ENCODE peak calls at places on chromosomes 2 and 18, in eight cellular contexts. Q is fibroblast of mammary gland; F is CD8-positive, alpha-beta T cell; V is tibial artery; C is neuronal stem cell; H is uterus; K is kidney epithelial cell; N is adrenal gland. E is an unnamed sample.

GRCh38 chr2:42905341-42906114 is 113.1 kb upstream of the HAAO start:
- DNase-seq in H (peak), F (no peak), N (no peak), K (no peak), C (no peak), V (no peak), Q (peak), E (no peak)

GRCh38 chr2:147355706-147356105 is 489.1 kb upstream of the ACVR2A start:
- DNase-seq in F (no peak), V (no peak), K (no peak), Q (no peak), C (no peak), H (no peak), N (no peak), E (no peak)

GRCh38 chr2:231298091-231298490 is 97.4 kb upstream of the B3GNT7 start:
- DNase-seq in F (no peak), Q (no peak), H (no peak), C (no peak), N (no peak), K (no peak), V (no peak), E (no peak)

GRCh38 chr2:190972846-190973245 is 41.1 kb downstream of the STAT1 start:
- DNase-seq in Q (peak), V (no peak), N (no peak), C (no peak), K (no peak), H (no peak), F (no peak), E (no peak)

GRCh38 chr2:156333951-156334495 is 1.5 kb upstream of the NR4A2 start:
- DNase-seq in V (peak), K (no peak), F (peak), C (peak), H (peak), Q (peak), N (peak), E (peak)

GRCh38 chr18:45993441-45993840 is 26.3 kb upstream of the EPG5 start:
- DNase-seq in Q (peak), C (no peak), K (peak), N (no peak), V (no peak), H (no peak), F (no peak), E (no peak)

GRCh38 chr2:181354626-181355025 is 102.6 kb upstream of the ITGA4 start:
- DNase-seq in Q (peak), K (peak), N (no peak), F (no peak), C (no peak), V (no peak), H (no peak), E (no peak)

GRCh38 chr2:166375205-166375735 is 474 bp downstream of the SCN9A start:
- DNase-seq in H (no peak), N (no peak), C (no peak), K (no peak), V (no peak), F (no peak), Q (peak), E (no peak)

GRCh38 chr18:58221060-58221725 is 177.2 kb downstream of the NEDD4L start:
- DNase-seq in V (no peak), H (no peak), K (peak), N (no peak), C (no peak), F (no peak), Q (peak), E (no peak)

GRCh38 chr18:70454705-70455322 is 166.0 kb downstream of the SOCS6 start:
- DNase-seq in V (no peak), Q (peak), C (peak), F (no peak), H (no peak), K (peak), N (peak), E (no peak)

GRCh38 chr2:109128466-109129355 is at the start of gene SH3RF3:
- DNase-seq in K (no peak), N (peak), H (peak), Q (peak), C (peak), F (no peak), V (peak), E (peak)

GRCh38 chr2:46487667-46488333 is 8.4 kb downstream of the TMEM247 start:
- DNase-seq in F (no peak), H (peak), C (no peak), V (peak), Q (peak), K (no peak), N (peak), E (peak)

GRCh38 chr2:40256649-40257048 is 195.2 kb downstream of the SLC8A1 start:
- DNase-seq in V (no peak), H (no peak), N (no peak), F (no peak), Q (no peak), C (peak), K (no peak), E (no peak)

GRCh38 chr2:38750793-38751042 is 443 bp downstream of the SRSF7 start:
- DNase-seq in V (peak), N (peak), C (no peak), Q (no peak), K (no peak), H (peak), F (peak), E (peak)

GRCh38 chr2:236656721-236657120 is 87.1 kb downstream of the ACKR3 start:
- DNase-seq in C (no peak), Q (no peak), H (no peak), F (no peak), N (no peak), V (no peak), K (no peak), E (no peak)

GRCh38 chr2:201909961-201910361 is 103.6 kb downstream of the CDK15 start:
- DNase-seq in K (no peak), N (peak), H (no peak), F (no peak), Q (peak), C (no peak), V (no peak), E (no peak)

GRCh38 chr2:172834881-172835280 is 99.2 kb downstream of the RAPGEF4 start:
- DNase-seq in Q (no peak), F (no peak), H (no peak), N (no peak), V (no peak), C (no peak), K (no peak), E (no peak)

GRCh38 chr2:197997083-197997541 is 192.7 kb downstream of the PLCL1 start:
- DNase-seq in H (no peak), Q (no peak), N (no peak), K (no peak), F (no peak), C (no peak), V (no peak), E (no peak)

GRCh38 chr2:1602359-1603010 is 141.8 kb downstream of the PXDN start:
- DNase-seq in N (no peak), V (no peak), C (no peak), Q (no peak), H (no peak), K (no peak), F (no peak), E (no peak)

GRCh38 chr2:20593072-20594034 is 57.5 kb downstream of the HS1BP3 start:
- DNase-seq in N (peak), V (peak), K (peak), F (no peak), C (no peak), Q (peak), H (peak), E (no peak)

GRCh38 chr2:170925923-170926322 is 3.1 kb upstream of the GORASP2 start:
- DNase-seq in Q (no peak), H (no peak), C (no peak), K (no peak), F (no peak), N (no peak), V (no peak), E (no peak)

GRCh38 chr18:77055429-77056310 is 76.9 kb downstream of the MBP start:
- DNase-seq in H (no peak), C (no peak), V (peak), Q (no peak), F (no peak), K (no peak), N (peak), E (no peak)

GRCh38 chr2:130825231-130825971 is 11.3 kb upstream of the ARHGEF4 start:
- DNase-seq in K (no peak), Q (no peak), H (no peak), F (no peak), C (no peak), V (no peak), N (no peak), E (no peak)

GRCh38 chr2:186256540-186256939 is 229.5 kb upstream of the ZC3H15 start:
- DNase-seq in F (no peak), Q (peak), V (no peak), C (peak), K (peak), H (no peak), N (no peak), E (no peak)

GRCh38 chr2:111052621-111053020 is 68.1 kb upstream of the BCL2L11 start:
- DNase-seq in H (no peak), N (no peak), C (no peak), V (no peak), Q (no peak), F (no peak), K (no peak), E (no peak)

GRCh38 chr2:190537765-190538164 is 3.2 kb upstream of the NEMP2 start:
- DNase-seq in N (no peak), Q (no peak), C (no peak), V (no peak), F (no peak), K (no peak), H (no peak), E (no peak)

GRCh38 chr2:15979759-15980604 is 39.6 kb downstream of the MYCN start:
- DNase-seq in K (no peak), Q (no peak), N (no peak), V (no peak), H (no peak), C (peak), F (no peak), E (no peak)

GRCh38 chr2:215031330-215031729 is 107.1 kb downstream of the ABCA12 start:
- DNase-seq in F (no peak), V (no peak), Q (peak), H (no peak), N (no peak), C (no peak), K (no peak), E (no peak)

GRCh38 chr2:208025814-208026184 is 472 bp upstream of the PLEKHM3 start:
- DNase-seq in N (no peak), K (no peak), C (no peak), Q (no peak), V (no peak), H (no peak), F (no peak), E (no peak)

GRCh38 chr2:207320381-207321159 is 154.8 kb upstream of the KLF7 start:
- DNase-seq in H (no peak), V (no peak), Q (peak), C (no peak), K (no peak), F (no peak), N (no peak), E (no peak)

GRCh38 chr2:218816561-218817011 is 15.0 kb downstream of the PRKAG3 start:
- DNase-seq in H (no peak), F (no peak), Q (no peak), C (no peak), V (no peak), K (no peak), N (no peak), E (no peak)

GRCh38 chr2:38444247-38444646 is 67.2 kb upstream of the ATL2 start:
- DNase-seq in Q (peak), V (no peak), K (no peak), H (no peak), N (no peak), C (no peak), F (no peak), E (no peak)

GRCh38 chr18:51029378-51029693 is 677 bp upstream of the SMAD4 start:
- DNase-seq in H (no peak), F (no peak), V (no peak), N (no peak), C (no peak), K (no peak), Q (no peak), E (no peak)

GRCh38 chr18:5238371-5238758 is 41.3 kb upstream of the AKAIN1 start:
- DNase-seq in F (peak), C (no peak), V (no peak), H (peak), Q (peak), K (no peak), N (peak), E (peak)

DNA sequence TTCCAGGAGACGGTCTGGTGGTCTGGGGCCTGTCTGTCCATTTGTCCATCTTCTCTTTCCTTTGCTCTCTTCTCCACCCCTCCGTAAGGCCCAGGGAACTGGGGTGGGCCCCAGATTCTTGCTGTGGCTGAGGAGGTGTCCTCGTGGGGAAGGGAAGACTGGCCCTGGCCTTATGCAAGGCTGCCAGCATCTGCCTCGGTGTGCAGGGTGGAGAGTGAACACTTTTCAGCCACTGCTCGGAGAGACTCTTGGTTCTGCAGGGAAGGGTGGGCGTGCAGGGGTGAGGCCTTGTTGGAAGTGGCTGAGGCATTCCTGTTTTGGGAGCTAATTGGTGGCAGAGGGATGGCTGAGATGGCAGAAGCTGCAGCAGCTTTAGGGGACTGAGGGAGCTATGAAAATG is 23.0 kb downstream of the EMX1 start:
- DNase-seq in K (no peak), N (no peak), C (no peak), V (no peak), Q (no peak), F (no peak), H (no peak), E (no peak)
- H3K4me3 ChIP-seq in K (no peak), N (no peak), C (no peak), V (no peak), Q (no peak), F (no peak), H (no peak), E (no peak)

GRCh38 chr2:239693330-239693729 is 292.5 kb upstream of the HDAC4 start:
- DNase-seq in N (no peak), H (no peak), F (no peak), C (no peak), Q (no peak), V (peak), K (no peak), E (no peak)
- H3K4me3 ChIP-seq in N (no peak), H (no peak), F (no peak), C (no peak), Q (no peak), V (no peak), K (no peak), E (no peak)

GRCh38 chr2:157426477-157426994 is 17.4 kb downstream of the CYTIP start:
- DNase-seq in V (no peak), Q (no peak), N (no peak), C (no peak), K (no peak), H (no peak), F (no peak), E (no peak)
- H3K4me3 ChIP-seq in V (no peak), Q (no peak), N (no peak), C (no peak), K (no peak), H (no peak), F (no peak), E (no peak)

DNA sequence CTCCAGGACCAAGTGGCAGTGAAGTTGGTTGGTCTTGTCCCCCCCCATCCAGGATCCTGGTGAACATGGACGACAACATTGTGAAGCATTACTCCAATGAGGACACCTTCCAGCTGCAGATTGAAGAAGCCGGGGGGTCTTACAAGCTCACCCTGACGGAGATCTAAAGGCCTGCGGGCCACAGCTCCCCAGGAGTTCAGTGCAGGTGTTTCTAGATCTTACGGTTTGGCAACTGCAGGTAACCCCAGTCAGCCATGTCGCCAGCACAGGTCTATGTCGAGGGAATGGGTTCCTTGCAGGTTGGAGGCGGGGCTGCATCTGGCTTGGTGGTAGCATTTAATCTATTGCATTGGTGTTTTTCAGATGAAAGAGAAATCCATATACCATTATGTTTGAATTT is 42.8 kb upstream of the KLF11 start:
- DNase-seq in V (peak), F (no peak), H (no peak), C (no peak), N (no peak), K (no peak), Q (no peak), E (no peak)
- H3K4me3 ChIP-seq in V (no peak), F (no peak), H (no peak), C (no peak), N (no peak), K (no peak), Q (no peak), E (no peak)

DNA sequence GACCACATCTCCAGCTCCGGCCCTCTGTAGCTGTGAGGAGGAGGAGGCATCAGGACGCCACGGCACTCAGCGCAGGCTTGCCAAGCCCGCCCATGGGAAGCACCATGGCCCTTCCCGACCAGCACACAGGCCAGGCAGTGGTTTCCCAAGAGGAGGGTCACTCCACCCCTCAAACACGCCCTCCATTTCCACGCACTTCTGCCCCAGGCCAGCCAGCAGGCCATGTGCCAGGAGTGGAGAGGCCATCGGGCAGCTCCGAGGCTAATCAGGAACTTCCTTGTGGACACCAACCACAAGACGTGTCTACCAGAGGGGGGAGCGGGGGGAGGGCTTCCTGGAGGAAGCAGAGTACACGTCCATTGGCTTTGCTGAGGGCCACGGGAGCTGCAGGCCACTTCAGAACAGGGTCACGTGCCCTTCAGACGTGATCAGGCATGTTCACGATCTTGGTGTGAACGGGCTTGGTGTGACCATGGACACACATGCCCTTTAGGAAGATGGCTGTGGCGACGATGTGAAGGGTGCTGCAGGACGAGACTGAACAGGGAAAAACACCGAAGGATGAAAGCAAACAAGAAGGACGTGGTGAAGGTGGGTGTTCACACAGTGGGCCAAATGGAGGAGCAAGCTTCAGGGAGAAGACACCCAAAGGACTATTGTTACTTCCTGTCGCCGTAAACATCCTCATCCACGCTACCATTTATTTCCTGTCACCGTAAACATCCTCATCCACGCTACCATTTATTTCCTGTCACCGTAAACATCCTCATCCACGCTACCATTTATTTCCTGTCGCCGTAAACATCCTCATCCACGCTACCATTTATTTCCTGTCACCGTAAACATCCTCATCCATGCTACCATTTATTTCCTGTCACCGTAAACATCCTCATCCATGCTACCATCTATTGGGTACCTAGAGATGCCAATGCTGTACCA is 6.5 kb upstream of the MTERF4 start:
- DNase-seq in V (no peak), F (no peak), N (no peak), C (no peak), K (no peak), Q (no peak), H (no peak), E (no peak)
- H3K4me3 ChIP-seq in V (no peak), F (peak), N (no peak), C (no peak), K (no peak), Q (no peak), H (no peak), E (no peak)

GRCh38 chr2:27765621-27766286 is 5.8 kb upstream of the MRPL33 start:
- DNase-seq in C (no peak), N (peak), H (peak), V (peak), F (peak), Q (peak), K (peak), E (peak)
- H3K4me3 ChIP-seq in C (no peak), N (no peak), H (peak), V (peak), F (peak), Q (peak), K (no peak), E (peak)

GRCh38 chr2:159185401-159186130 is 100.9 kb downstream of the WDSUB1 start:
- DNase-seq in F (no peak), V (no peak), C (no peak), Q (peak), H (no peak), N (peak), K (peak), E (no peak)

GRCh38 chr2:159187095-159187494 is 99.4 kb downstream of the WDSUB1 start:
- DNase-seq in K (no peak), F (no peak), C (no peak), H (no peak), V (no peak), N (no peak), Q (no peak), E (no peak)

GRCh38 chr2:159188449-159188848 is 98.1 kb downstream of the WDSUB1 start:
- DNase-seq in C (no peak), V (no peak), K (no peak), H (no peak), N (no peak), Q (no peak), F (no peak), E (no peak)

GRCh38 chr2:159183346-159183745 is 103.2 kb downstream of the WDSUB1 start:
- DNase-seq in N (no peak), V (no peak), C (no peak), K (no peak), F (no peak), H (no peak), Q (no peak), E (no peak)

DNA sequence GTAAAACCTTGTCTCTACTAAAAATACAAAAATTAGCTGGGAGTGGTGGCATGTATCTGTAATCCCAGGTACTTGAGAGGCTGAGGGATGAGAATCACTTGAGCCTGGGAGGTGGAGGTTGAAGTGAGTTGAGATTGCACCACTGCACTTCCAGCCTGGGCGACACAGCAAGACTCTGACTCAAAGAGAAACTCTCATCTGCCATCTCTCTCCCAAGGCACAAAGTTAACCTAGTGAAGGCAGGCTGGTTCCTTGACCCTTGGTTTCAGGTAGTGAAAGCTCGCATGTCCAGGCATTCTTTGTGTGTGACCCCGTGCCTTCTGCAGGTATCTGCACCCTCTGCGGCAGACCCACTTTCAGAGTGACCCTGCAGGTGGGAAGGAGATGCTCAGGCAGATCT is 100.0 kb downstream of the WDSUB1 start:
- DNase-seq in V (no peak), Q (no peak), F (no peak), K (no peak), H (no peak), N (no peak), C (no peak), E (no peak)
- H3K4me3 ChIP-seq in V (no peak), Q (no peak), F (no peak), K (no peak), H (no peak), N (no peak), C (no peak), E (no peak)

DNA sequence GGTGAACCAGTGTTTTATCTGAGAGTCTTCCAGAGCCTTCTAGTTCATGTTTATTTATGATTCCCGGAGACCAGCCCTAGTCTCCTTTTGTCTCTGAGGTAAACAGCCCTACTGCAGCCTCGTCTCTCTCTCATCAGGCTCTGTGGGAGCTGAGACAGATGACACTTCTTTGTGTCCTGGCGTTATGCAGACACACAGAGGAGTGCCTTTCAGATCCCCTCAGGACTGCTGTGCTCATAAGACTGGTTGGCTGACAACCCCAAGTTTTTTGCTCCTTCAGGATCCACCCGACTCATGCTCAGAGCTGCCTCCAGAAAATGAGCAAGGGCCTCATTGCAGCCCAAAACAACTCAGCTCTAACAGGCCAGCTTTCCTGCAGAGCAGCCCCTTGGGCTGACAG is 523.8 kb upstream of the SPHKAP start:
- DNase-seq in Q (no peak), C (no peak), K (no peak), V (no peak), N (no peak), F (no peak), H (no peak), E (no peak)
- H3K4me3 ChIP-seq in Q (no peak), C (no peak), K (no peak), V (no peak), N (no peak), F (no peak), H (no peak), E (no peak)